ENCODE peak calls at places on chromosomes 6 and 20, in four cellular contexts. E is K562, S is GM12878, W is H1. Q is an unnamed sample.

GRCh38 chr6:121339639-121340226 is 5.5 kb upstream of the TBC1D32 start:
- DNase-seq in E (no peak), S (no peak), W (no peak), Q (no peak)

GRCh38 chr20:13148402-13148801 is 72.7 kb upstream of the ISM1 start:
- DNase-seq in E (no peak), S (no peak), W (no peak), Q (no peak)

GRCh38 chr20:57884956-57885355 is 175.1 kb upstream of the PMEPA1 start:
- DNase-seq in E (no peak), S (no peak), W (no peak), Q (no peak)

GRCh38 chr6:25186919-25187318 is 92.3 kb upstream of the CARMIL1 start:
- DNase-seq in E (no peak), S (no peak), W (no peak), Q (no peak)

GRCh38 chr20:49724637-49725606 is 11.2 kb upstream of the B4GALT5 start:
- DNase-seq in E (peak), S (no peak), W (no peak), Q (no peak)

GRCh38 chr6:113103618-113104390 is 753.3 kb upstream of the MARCKS start:
- DNase-seq in E (no peak), S (no peak), W (no peak), Q (no peak)

GRCh38 chr6:32114853-32115252 is 5.7 kb upstream of the TNXB start:
- DNase-seq in E (no peak), S (no peak), W (no peak), Q (no peak)

GRCh38 chr6:79599725-79600259 is 31.3 kb upstream of the SH3BGRL2 start:
- DNase-seq in E (peak), S (no peak), W (no peak), Q (no peak)

GRCh38 chr20:46128310-46129151 is 10.4 kb downstream of the CD40 start:
- DNase-seq in E (peak), S (no peak), W (peak), Q (no peak)

GRCh38 chr6:28980797-28981390 is 24.2 kb downstream of the ZNF311 start:
- DNase-seq in E (peak), S (peak), W (peak), Q (peak)

DNA sequence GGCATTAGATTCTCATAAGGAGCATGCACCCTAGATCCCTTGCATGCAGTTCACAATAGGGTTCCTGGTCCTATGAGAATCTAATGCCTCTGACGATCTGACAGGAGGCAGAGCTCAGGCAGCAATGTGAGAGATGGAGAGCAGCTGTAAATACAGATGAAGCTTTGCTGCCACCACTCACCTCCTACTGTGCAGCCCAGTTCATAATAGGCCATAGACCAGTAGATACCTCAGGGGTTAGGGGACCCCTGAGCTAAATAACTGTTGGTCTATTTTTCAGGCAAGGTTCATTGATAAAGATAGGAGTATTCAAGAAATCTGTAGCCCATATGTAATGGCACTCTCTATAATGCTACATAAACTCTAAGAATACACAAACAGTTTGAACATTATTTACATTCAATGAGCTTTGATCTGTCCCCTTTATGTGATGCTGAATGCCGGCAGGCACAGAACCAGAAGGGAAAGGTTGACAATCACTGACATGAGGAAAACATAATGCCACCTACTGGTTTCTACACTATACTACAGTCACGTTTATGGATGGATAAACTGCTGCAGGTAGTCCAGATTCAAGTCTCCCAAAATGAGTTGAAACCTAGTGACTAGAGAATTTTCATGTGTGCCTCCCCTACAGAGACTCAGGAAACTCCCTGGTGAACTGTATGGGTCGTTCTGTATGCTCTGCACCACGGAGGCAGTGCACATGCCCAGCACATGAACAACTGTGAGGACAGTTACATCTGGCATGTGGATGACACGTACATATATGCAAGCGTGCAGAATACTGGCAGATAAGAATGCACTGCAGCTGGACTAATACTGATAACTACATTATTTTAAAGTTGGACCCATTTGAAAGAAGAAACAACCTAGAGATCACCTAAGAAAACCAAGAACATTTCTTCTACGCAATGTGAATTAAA is 72.0 kb downstream of the DST start:
- DNase-seq in E (no peak), S (no peak), W (no peak), Q (no peak)
- TF ChIP-seq ATF3 in E (no peak), S (no peak), W (no peak), Q (no peak)

GRCh38 chr6:34528996-34529664 is 27.0 kb downstream of the SPDEF start:
- DNase-seq in E (no peak), S (no peak), W (no peak), Q (no peak)
- TF ChIP-seq EGR1 in E (no peak), S (no peak), W (no peak), Q (no peak)

DNA sequence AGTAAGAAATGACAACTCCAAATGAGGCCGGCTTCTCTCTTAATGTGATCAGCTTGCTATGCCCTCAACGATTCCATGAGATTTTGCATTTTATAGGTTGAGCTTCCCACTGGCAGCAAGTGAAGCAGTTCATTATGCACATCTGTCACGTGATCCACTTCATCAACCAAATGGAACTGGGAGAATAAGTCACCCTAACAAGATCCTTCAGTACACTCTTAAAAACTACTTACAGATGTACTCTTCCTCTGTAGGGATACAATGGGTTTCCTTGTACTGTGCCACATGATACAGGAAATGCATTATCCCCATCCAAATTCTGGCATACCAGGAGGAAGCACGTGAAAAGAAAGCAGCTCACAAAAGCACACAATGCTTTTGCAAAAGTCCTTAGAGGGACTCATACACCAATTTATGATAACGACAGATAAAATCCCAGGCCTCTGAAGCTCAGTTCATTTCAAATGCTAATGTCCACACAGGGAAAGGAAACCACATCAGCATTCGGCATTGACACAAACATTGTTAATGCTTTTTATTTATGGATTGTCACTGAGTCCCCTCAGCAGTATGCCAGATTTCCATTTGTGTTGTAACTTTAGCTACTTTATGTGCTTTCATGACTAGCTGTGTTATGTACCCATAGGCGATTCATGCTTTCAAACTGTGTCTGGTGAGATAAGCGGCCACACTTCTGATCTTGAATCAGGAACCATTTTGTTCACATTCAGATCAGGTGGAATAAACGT is 58.1 kb upstream of the REV3L start:
- DNase-seq in E (no peak), S (no peak), W (no peak), Q (no peak)
- TF ChIP-seq ATF3 in E (no peak), S (no peak), W (no peak), Q (no peak)

GRCh38 chr6:139588076-139588639 is 213.7 kb upstream of the CITED2 start:
- DNase-seq in E (peak), S (no peak), W (no peak), Q (peak)
- TF ChIP-seq EGR1 in E (no peak), S (no peak), W (no peak), Q (no peak)